ENCODE peak calls at places on chromosomes 2 and 18, in six cellular contexts. Z is HCT116, E is WTC11, L is K562, W is GM12878, D is H1. T is an unnamed sample.
A peak's percentile ranks its signal among the peaks of the same experiment; 100 is the strongest.

GRCh38 chr2:232901711-232902578 is 31.9 kb downstream of the SNORC start:
- DNase-seq in Z (peak; percentile 83), E (no peak), L (peak; percentile 29), W (no peak), D (no peak), T (peak; percentile 60)

GRCh38 chr18:13543811-13544732 is 182.3 kb downstream of the FAM210A start:
- DNase-seq in Z (no peak), E (no peak), L (no peak), W (no peak), D (no peak), T (peak; percentile 53)

GRCh38 chr2:65991332-65991731 is 443.6 kb upstream of the MEIS1 start:
- DNase-seq in Z (no peak), E (no peak), L (no peak), W (no peak), D (no peak), T (no peak)

GRCh38 chr18:58609536-58609993 is 19.3 kb downstream of the ALPK2 start:
- DNase-seq in Z (no peak), E (no peak), L (no peak), W (peak; percentile 40), D (no peak), T (peak; percentile 60)

GRCh38 chr2:223093436-223093839 is 41.4 kb downstream of the KCNE4 start:
- DNase-seq in Z (no peak), E (peak; percentile 15), L (no peak), W (no peak), D (no peak), T (no peak)

GRCh38 chr2:223549215-223549614 is 52.9 kb downstream of the SCG2 start:
- DNase-seq in Z (peak; percentile 99), E (no peak), L (no peak), W (no peak), D (no peak), T (peak; percentile 24)

GRCh38 chr2:241774419-241775222 is 2.0 kb upstream of the GAL3ST2 start:
- DNase-seq in Z (peak; percentile 29), E (peak; percentile 11), L (no peak), W (no peak), D (no peak), T (peak; percentile 79)

GRCh38 chr2:162435676-162436075 is 91.7 kb downstream of the GCA start:
- DNase-seq in Z (no peak), E (no peak), L (no peak), W (no peak), D (no peak), T (peak; percentile 29)

GRCh38 chr18:54267688-54268087 is 1.6 kb upstream of the POLI start:
- DNase-seq in Z (no peak), E (no peak), L (no peak), W (no peak), D (no peak), T (no peak)

DNA sequence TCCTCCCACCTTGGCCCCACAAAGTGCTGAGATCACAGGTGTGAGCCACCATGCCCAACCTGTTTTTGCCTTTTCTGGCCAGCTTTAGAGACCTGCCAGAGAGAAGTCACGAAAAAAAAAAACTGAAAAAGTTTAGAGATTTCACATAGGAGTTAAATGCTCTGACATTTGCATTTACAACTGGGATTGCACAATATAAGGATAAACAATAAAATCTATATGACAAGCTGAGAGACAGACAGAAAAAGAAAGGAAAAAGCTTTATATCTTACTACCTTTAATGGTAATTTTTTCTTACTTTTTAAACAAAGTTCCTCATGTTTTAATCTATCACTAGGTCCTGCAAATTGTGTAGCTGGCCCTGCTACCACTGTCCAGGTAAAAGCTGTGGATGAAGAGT is 466.5 kb downstream of the TXNL1 start:
- DNase-seq in Z (no peak), E (no peak), L (no peak), W (no peak), D (no peak), T (no peak)
- TF ChIP-seq ATF3 in Z (no peak), E (no peak), L (no peak), W (no peak), D (no peak), T (no peak)

DNA sequence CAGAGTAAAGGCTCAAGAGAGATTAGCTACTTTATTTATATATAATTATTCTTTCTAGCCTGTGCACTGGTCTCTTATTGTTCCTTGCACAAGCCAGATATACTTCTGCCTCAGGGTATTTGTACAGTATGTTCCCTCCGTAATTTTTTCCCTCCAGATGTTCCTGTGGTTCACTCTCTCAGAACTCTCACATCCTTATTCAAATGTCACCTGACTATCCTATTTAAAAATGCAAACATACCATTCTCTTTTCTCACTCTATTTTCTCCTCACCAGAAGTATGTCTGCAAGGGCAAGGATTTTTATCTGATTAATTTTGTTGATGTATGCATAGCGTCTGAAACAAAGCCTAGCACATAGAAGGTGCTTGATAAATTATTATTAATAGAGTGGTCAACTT is 64.0 kb upstream of the CERS6 start:
- DNase-seq in Z (no peak), E (no peak), L (no peak), W (no peak), D (no peak), T (no peak)
- TF ChIP-seq ATF3 in Z (no peak), E (no peak), L (no peak), W (no peak), D (no peak), T (no peak)

GRCh38 chr2:73841912-73842738 is 13.4 kb downstream of the STAMBP start:
- DNase-seq in Z (no peak), E (no peak), L (no peak), W (no peak), D (no peak), T (peak; percentile 65)

GRCh38 chr2:73838889-73839539 is 10.3 kb downstream of the STAMBP start:
- DNase-seq in Z (no peak), E (no peak), L (no peak), W (no peak), D (no peak), T (no peak)

GRCh38 chr2:73839653-73840411 is 11.1 kb downstream of the STAMBP start:
- DNase-seq in Z (no peak), E (no peak), L (no peak), W (no peak), D (no peak), T (no peak)

GRCh38 chr2:73836141-73836943 is 7.6 kb downstream of the STAMBP start:
- DNase-seq in Z (no peak), E (no peak), L (no peak), W (no peak), D (no peak), T (no peak)

DNA sequence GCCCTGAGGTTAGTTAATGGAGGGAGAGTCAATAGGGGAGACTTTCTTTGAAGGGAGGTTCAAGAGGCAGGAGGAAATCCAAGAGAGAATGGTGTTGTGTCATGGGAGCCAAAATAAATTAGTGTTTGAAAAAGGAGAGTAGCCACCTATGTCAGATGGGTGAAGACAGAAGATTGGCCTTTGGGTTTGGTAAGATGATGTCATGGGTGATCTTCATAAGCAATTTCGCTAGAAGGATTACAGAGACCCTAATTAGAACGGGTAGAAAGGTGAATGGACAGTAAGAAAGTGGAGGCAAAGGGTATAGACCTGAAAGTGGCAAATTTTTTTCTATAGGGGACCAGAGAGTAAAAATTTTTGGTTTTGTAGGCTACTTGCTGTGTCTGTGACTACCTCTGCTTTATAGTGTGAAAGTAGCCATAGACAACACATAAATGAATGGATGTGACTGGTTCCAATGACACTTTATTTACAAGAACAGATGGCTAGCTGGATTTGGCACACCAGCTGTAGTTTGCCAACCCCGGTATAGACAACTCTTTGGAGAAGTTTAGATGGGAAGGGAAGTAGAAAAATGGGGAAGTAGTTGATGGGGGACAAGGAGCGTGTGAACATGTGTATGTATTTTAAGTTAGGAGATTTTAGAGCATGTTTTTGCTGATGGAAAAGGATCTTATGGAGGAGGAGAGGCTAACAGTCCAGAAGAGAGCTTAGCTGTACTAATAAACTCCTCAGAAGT is 9.3 kb downstream of the STAMBP start:
- DNase-seq in Z (no peak), E (no peak), L (no peak), W (no peak), D (no peak), T (no peak)
- TF ChIP-seq ATF3 in Z (no peak), E (no peak), L (no peak), W (no peak), D (no peak), T (no peak)

GRCh38 chr18:78479443-78479842 is 500.2 kb upstream of the SALL3 start:
- DNase-seq in Z (no peak), E (no peak), L (no peak), W (no peak), D (no peak), T (no peak)
- TF ChIP-seq ATF3 in Z (no peak), E (no peak), L (no peak), W (no peak), D (no peak), T (no peak)

DNA sequence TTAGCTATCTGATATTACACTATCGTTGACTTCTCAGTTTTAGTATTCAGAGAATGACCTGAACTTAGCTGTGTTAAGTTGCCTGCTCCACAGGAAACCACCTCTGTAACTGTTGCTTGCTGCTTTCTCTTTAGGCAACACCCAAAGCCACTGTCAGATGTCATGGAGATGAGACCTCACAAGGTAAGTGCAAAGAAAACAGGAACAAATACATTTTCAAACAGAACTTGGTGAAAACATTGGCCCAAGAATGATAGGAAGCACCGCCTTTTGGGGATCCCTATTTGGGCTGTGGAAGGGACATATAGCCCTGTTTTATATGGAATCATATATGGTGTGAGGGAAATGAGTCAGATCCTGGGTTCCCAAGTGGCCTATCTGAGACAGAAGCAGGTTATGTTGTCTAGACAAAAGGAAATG is 143.4 kb downstream of the UBE2E3 start:
- DNase-seq in Z (no peak), E (no peak), L (no peak), W (peak; percentile 53), D (no peak), T (no peak)
- TF ChIP-seq ATF3 in Z (no peak), E (no peak), L (no peak), W (no peak), D (no peak), T (no peak)

DNA sequence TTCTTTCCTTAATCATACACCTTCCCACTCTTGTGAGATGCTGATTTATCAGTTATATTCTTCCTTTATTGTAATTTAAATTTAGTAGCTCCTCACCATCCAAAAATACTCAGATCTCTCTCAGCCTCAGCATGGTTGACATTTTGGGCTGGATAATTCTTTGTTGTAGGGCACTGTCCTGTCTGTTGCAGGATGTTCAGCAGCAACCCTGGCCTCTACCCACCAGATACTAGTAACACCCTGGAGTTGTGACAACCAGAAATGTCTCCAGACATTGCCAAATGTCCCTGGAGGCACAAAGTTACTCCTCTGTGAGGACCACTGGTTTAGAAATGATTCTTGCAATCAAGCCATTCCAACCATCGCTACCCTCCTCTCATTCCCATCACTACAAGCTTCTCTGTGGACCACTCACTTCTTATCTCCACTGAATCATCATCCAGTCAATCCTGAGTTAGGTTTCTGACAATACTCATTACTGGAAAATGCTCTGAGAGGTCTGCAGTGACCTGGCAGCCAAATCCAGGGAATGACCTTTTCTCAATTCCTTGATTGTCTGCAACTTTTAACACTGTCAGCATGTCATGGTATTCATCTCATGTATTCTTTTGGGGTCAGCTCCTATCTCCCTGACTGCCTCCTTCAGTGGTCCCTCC is 43.3 kb downstream of the OSBPL6 start:
- DNase-seq in Z (no peak), E (no peak), L (no peak), W (no peak), D (no peak), T (no peak)
- TF ChIP-seq ATF3 in Z (no peak), E (no peak), L (no peak), W (no peak), D (no peak), T (no peak)